ENCODE peak calls at places on chromosomes 3 and 15, in five cellular contexts. U is uterus, K is progenitor cell of endocrine pancreas, T is AG04449, N is tibial nerve. F is an unnamed sample.

GRCh38 chr3:178084938-178085816 is 451.1 kb upstream of the KCNMB2 start:
- DNase-seq in U (peak), N (peak), K (peak), T (no peak), F (peak)

GRCh38 chr3:99808163-99808794 is 9.4 kb upstream of the CMSS1 start:
- DNase-seq in N (peak), T (peak), K (peak), U (no peak), F (no peak)

GRCh38 chr3:124786491-124787241 is 56.4 kb downstream of the UMPS start:
- DNase-seq in N (no peak), K (no peak), T (no peak), U (no peak), F (no peak)

GRCh38 chr3:150299221-150299620 is 108.9 kb upstream of the TSC22D2 start:
- DNase-seq in T (no peak), K (no peak), U (no peak), N (no peak), F (no peak)

GRCh38 chr3:183988216-183988790 is 29.4 kb downstream of the ABCC5 start:
- DNase-seq in N (no peak), K (no peak), U (no peak), T (peak), F (no peak)

GRCh38 chr3:72145506-72146380 is 360.8 kb upstream of the PROK2 start:
- DNase-seq in T (peak), U (peak), K (no peak), N (no peak), F (no peak)

GRCh38 chr15:69170597-69170996 is 10.2 kb downstream of the GLCE start:
- DNase-seq in N (no peak), U (no peak), K (no peak), T (no peak), F (no peak)

GRCh38 chr15:101501703-101502373 is 12.3 kb upstream of the PCSK6 start:
- DNase-seq in T (no peak), N (no peak), U (no peak), K (peak), F (no peak)

GRCh38 chr15:96457852-96458251 is 127.4 kb downstream of the NR2F2 start:
- DNase-seq in N (no peak), K (no peak), T (no peak), U (no peak), F (no peak)

GRCh38 chr3:13308406-13308805 is 111.7 kb downstream of the NUP210 start:
- DNase-seq in T (no peak), N (no peak), U (no peak), K (no peak), F (no peak)

GRCh38 chr3:44995142-44995770 is 19.2 kb downstream of the EXOSC7 start:
- DNase-seq in N (peak), U (peak), K (no peak), T (no peak), F (no peak)

GRCh38 chr15:57323806-57324589 is 52.3 kb upstream of the CGNL1 start:
- DNase-seq in T (no peak), N (peak), U (no peak), K (no peak), F (no peak)

GRCh38 chr3:41164776-41165175 is 34.5 kb upstream of the CTNNB1 start:
- DNase-seq in N (no peak), T (no peak), K (no peak), U (no peak), F (no peak)

GRCh38 chr3:14431928-14432834 is 29.8 kb downstream of the SLC6A6 start:
- DNase-seq in N (peak), U (peak), K (no peak), T (peak), F (peak)

GRCh38 chr3:127792664-127793292 is 29.5 kb downstream of the MGLL start:
- DNase-seq in K (no peak), U (peak), T (peak), N (peak), F (no peak)

GRCh38 chr3:45534580-45535080 is 59.9 kb upstream of the LIMD1 start:
- DNase-seq in T (no peak), N (no peak), U (no peak), K (no peak), F (no peak)

GRCh38 chr3:126389112-126389791 is 5.5 kb upstream of the CFAP100 start:
- DNase-seq in K (peak), T (no peak), U (peak), N (peak), F (peak)

GRCh38 chr3:113746955-113747718 is at the start of gene ATP6V1A:
- DNase-seq in K (peak), U (peak), T (no peak), N (no peak), F (peak)

GRCh38 chr15:84671211-84671610 is 13.2 kb upstream of the NMB start:
- DNase-seq in K (no peak), T (peak), N (no peak), U (no peak), F (no peak)

GRCh38 chr3:141860766-141861513 is 15.5 kb upstream of the ATP1B3 start:
- DNase-seq in U (no peak), T (no peak), N (no peak), K (no peak), F (no peak)

GRCh38 chr15:40234783-40235182 is 4.1 kb upstream of the PAK6 start:
- DNase-seq in K (no peak), U (no peak), N (no peak), T (no peak), F (no peak)

GRCh38 chr3:124075758-124076157 is 83.8 kb upstream of the ROPN1 start:
- DNase-seq in K (no peak), U (no peak), N (no peak), T (no peak), F (no peak)

GRCh38 chr15:81825136-81825535 is 220.7 kb downstream of the MEX3B start:
- DNase-seq in T (no peak), K (no peak), U (no peak), N (no peak), F (no peak)

GRCh38 chr3:174243194-174243593 is 615.9 kb upstream of the NAALADL2 start:
- DNase-seq in U (no peak), N (no peak), K (no peak), T (no peak), F (no peak)

GRCh38 chr3:196047391-196048030 is 34.4 kb downstream of the TFRC start:
- DNase-seq in K (no peak), U (no peak), N (no peak), T (no peak), F (no peak)

GRCh38 chr3:169772530-169772950 is 656 bp upstream of the MYNN start:
- DNase-seq in N (peak), K (peak), U (peak), T (no peak), F (no peak)

GRCh38 chr15:22952826-22953579 is 27.2 kb downstream of the CYFIP1 start:
- DNase-seq in T (no peak), K (no peak), N (no peak), U (no peak), F (no peak)

GRCh38 chr15:69126054-69126469 is 34.4 kb upstream of the GLCE start:
- DNase-seq in T (peak), K (no peak), U (no peak), N (no peak), F (no peak)

GRCh38 chr3:109224333-109224732 is 87.8 kb downstream of the C3orf85 start:
- DNase-seq in U (no peak), N (no peak), K (no peak), T (no peak), F (no peak)

GRCh38 chr15:77753939-77754338 is 121.2 kb upstream of the LINGO1 start:
- DNase-seq in K (no peak), N (no peak), T (no peak), U (no peak), F (no peak)

GRCh38 chr3:146065573-146066006 is 95.4 kb downstream of the PLOD2 start:
- DNase-seq in K (no peak), T (no peak), U (peak), N (peak), F (no peak)

GRCh38 chr15:51128701-51129100 is 34.0 kb upstream of the TNFAIP8L3 start:
- DNase-seq in T (no peak), U (no peak), K (no peak), N (no peak), F (no peak)

GRCh38 chr3:57160046-57160730 is 5.0 kb downstream of the IL17RD start:
- DNase-seq in N (no peak), T (no peak), K (no peak), U (peak), F (no peak)

GRCh38 chr3:69791111-69791510 is 51.8 kb downstream of the MITF start:
- DNase-seq in T (no peak), N (peak), U (peak), K (no peak), F (peak)

GRCh38 chr3:169264711-169265110 is 398.8 kb downstream of the MECOM start:
- DNase-seq in N (no peak), K (no peak), U (peak), T (no peak), F (no peak)

GRCh38 chr3:186318135-186318534 is 43.9 kb downstream of the DGKG start:
- DNase-seq in T (no peak), N (no peak), U (no peak), K (no peak), F (no peak)

GRCh38 chr3:18393906-18394305 is 31.2 kb downstream of the SATB1 start:
- DNase-seq in K (no peak), U (no peak), N (no peak), T (no peak), F (no peak)

GRCh38 chr15:78872972-78873795 is 494 bp downstream of the MORF4L1 start:
- DNase-seq in T (no peak), K (peak), N (peak), U (peak), F (peak)

GRCh38 chr3:112550859-112551258 is 10.9 kb downstream of the ATG3 start:
- DNase-seq in N (no peak), T (no peak), U (no peak), K (no peak), F (no peak)
- TF ChIP-seq CTCF in N (no peak), T (no peak), U (no peak), K (no peak), F (no peak)

GRCh38 chr3:182698078-182698477 is 95.2 kb upstream of the ATP11B start:
- DNase-seq in T (no peak), K (no peak), N (no peak), U (no peak), F (no peak)
- TF ChIP-seq CTCF in T (no peak), K (peak), N (no peak), U (no peak), F (no peak)

GRCh38 chr15:59051867-59052861 is 52.8 kb upstream of the CCNB2 start:
- DNase-seq in U (no peak), K (no peak), T (no peak), N (no peak), F (no peak)

GRCh38 chr15:59052915-59053407 is 52.0 kb upstream of the CCNB2 start:
- DNase-seq in U (no peak), T (no peak), K (no peak), N (no peak), F (no peak)

GRCh38 chr15:59059076-59059597 is 45.8 kb upstream of the CCNB2 start:
- DNase-seq in N (no peak), U (no peak), T (no peak), K (no peak), F (no peak)

GRCh38 chr15:59048897-59049296 is 56.0 kb upstream of the CCNB2 start:
- DNase-seq in U (no peak), T (no peak), N (no peak), K (no peak), F (no peak)

GRCh38 chr15:59053482-59053881 is 51.5 kb upstream of the CCNB2 start:
- DNase-seq in K (no peak), U (no peak), T (no peak), N (no peak), F (no peak)
- TF ChIP-seq CTCF in K (no peak), U (no peak), T (no peak), N (no peak), F (no peak)

DNA sequence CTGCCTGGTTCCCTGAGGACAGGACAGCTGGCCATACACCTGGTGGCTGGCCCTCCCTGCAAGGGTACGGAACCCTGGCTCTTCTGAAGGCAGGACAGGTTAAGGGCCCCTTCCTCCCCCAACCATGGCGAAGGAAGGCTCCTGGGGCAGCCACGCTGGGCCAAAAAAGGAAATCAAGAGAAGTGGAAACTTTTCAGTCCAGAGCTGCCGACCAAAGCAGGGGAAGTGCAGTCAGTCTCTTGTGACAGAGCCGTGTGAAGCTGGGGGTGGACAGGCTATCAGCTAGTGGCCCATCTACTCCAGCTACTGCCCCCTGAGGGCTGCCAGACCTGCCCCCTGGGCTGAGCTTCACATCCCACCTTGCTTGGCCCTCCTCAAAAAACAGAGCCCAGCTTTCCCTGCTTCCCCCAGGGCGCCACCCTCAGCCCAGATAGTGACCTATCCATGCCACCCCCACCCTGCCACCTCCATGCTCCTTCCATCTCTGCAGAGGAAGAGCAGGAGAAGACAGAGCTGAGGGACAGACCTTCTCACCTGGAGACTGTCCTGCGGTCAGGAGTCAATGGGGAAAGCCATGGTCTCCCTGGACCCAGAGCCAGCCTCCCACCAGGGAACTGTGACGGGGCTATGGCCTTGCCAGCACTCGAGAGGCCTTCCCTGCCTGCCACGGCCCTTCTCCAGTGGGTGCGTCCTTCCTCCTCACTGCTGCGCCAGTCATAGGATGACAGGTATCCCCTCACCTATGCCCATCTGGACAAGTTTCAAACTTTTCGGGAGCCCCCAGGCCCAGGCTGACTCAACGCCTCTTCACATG is 4.6 kb downstream of the SEMA7A start:
- DNase-seq in T (no peak), K (no peak), N (no peak), U (no peak), F (no peak)
- TF ChIP-seq CTCF in T (no peak), K (no peak), N (no peak), U (no peak), F (no peak)

DNA sequence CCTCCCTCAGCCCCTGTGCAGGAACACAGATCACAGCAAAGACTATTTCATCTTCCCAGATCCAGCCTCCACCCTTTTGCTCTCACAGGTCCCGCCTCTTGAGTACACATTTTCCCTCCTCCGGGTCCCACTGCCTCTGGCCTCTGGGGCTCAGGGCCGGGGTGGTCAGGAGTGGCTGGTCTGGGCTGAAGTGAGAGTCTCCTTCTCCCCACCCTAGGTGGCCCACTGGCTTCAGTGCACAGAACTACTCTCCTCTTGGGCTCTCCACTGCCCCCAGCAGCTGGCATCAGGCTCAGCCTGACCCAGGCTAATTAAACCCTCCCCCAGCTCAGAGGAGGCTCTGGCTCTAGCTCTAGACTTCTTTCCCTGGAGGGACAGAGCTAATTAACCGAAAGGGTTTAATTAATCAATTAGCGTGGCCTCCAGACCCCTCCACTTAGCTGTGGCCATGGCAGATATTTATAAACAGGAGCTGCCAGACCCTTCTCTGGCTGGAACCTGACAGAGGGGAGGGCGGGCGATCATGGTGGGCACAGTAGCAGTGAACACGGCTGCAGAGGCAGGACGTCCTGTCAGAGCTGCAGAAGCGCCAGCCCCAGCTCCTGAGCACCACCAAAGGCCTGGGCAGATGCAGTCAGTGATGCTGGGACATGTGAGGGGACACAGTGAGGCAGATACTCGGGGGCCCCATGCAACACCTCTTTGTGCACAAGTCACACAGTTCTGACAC is 15.1 kb downstream of the DUSP7 start:
- DNase-seq in K (no peak), N (no peak), T (no peak), U (no peak), F (no peak)
- TF ChIP-seq CTCF in K (peak), N (peak), T (peak), U (no peak), F (no peak)

GRCh38 chr3:52278510-52279069 is at the start of gene WDR82:
- DNase-seq in U (peak), K (peak), T (peak), N (peak), F (peak)
- TF ChIP-seq CTCF in U (peak), K (peak), T (peak), N (peak), F (peak)

GRCh38 chr3:161413127-161413854 is 42.0 kb upstream of the SPTSSB start:
- DNase-seq in T (no peak), N (no peak), K (no peak), U (peak), F (peak)
- TF ChIP-seq CTCF in T (no peak), N (no peak), K (no peak), U (no peak), F (no peak)

GRCh38 chr15:90990446-90990845 is 3.9 kb downstream of the PRC1 start:
- DNase-seq in N (no peak), T (no peak), U (no peak), K (no peak), F (no peak)

GRCh38 chr15:90998737-90999136 is 4.4 kb upstream of the PRC1 start:
- DNase-seq in T (no peak), K (no peak), U (no peak), N (no peak), F (no peak)

GRCh38 chr15:90994059-90994416 is 297 bp downstream of the PRC1 start:
- DNase-seq in T (no peak), U (no peak), K (peak), N (no peak), F (no peak)

GRCh38 chr15:90991587-90992285 is 2.6 kb downstream of the PRC1 start:
- DNase-seq in N (no peak), T (no peak), U (no peak), K (no peak), F (no peak)

GRCh38 chr15:90994417-90995311 is at the start of gene PRC1:
- DNase-seq in T (peak), N (peak), U (peak), K (peak), F (peak)
- TF ChIP-seq CTCF in T (no peak), N (no peak), U (no peak), K (no peak), F (no peak)